ENCODE peak calls at places on chromosome 4, in ten cellular contexts. B is HCT116, C is gastrocnemius medialis, L is SK-N-SH, I is uterus, G is left ventricle myocardium inferior, F is psoas muscle, D is heart left ventricle, Y is HepG2, R is lung. X is an unnamed sample. For H3K27me3, the result is how much of the 10 kb centered on the place peaks cover.

GRCh38 chr4:76703676-76704075 is 194.3 kb downstream of the SOWAHB start:
- DNase-seq in F (no peak), R (no peak), L (no peak), G (no peak), D (no peak), Y (no peak), B (peak), C (no peak), I (no peak), X (no peak)

GRCh38 chr4:110550260-110550659 is 72.6 kb downstream of the PITX2 start:
- DNase-seq in Y (no peak), L (no peak), C (no peak), B (peak), I (no peak), D (no peak), F (no peak), G (no peak), R (no peak), X (no peak)

GRCh38 chr4:14943749-14944148 is 58.5 kb upstream of the CPEB2 start:
- DNase-seq in F (no peak), Y (no peak), G (no peak), D (no peak), I (no peak), R (no peak), C (no peak), B (no peak), L (no peak), X (no peak)

GRCh38 chr4:96035727-96036126 is 195.8 kb downstream of the PDHA2 start:
- DNase-seq in R (no peak), F (no peak), G (no peak), D (no peak), Y (no peak), C (no peak), I (no peak), B (peak), L (no peak), X (no peak)

GRCh38 chr4:138870739-138871633 is 144.6 kb upstream of the NOCT start:
- DNase-seq in C (peak), L (peak), R (peak), F (peak), I (peak), B (peak), D (peak), G (peak), Y (peak), X (peak)

GRCh38 chr4:144647095-144647959 is 1.4 kb downstream of the HHIP start:
- DNase-seq in G (no peak), B (no peak), C (no peak), Y (no peak), R (no peak), I (no peak), F (no peak), D (no peak), L (peak), X (no peak)

GRCh38 chr4:119151161-119151560 is 15.5 kb downstream of the MYOZ2 start:
- DNase-seq in G (no peak), C (no peak), L (no peak), D (peak), F (no peak), Y (no peak), B (no peak), R (no peak), I (no peak), X (no peak)

GRCh38 chr4:181650033-181650825 is 593.0 kb upstream of the TENM3 start:
- DNase-seq in R (no peak), Y (no peak), B (no peak), L (no peak), D (no peak), C (no peak), G (no peak), I (no peak), F (no peak), X (no peak)

GRCh38 chr4:99104153-99104552 is 15.6 kb upstream of the ADH5 start:
- DNase-seq in G (no peak), D (no peak), F (no peak), Y (no peak), C (no peak), I (no peak), B (no peak), L (no peak), R (no peak), X (no peak)

GRCh38 chr4:140426610-140427103 is 791 bp downstream of the CLGN start:
- DNase-seq in F (no peak), Y (peak), L (peak), D (peak), C (no peak), G (peak), R (no peak), I (no peak), B (no peak), X (no peak)

GRCh38 chr4:141416219-141416618 is 195.5 kb downstream of the ZNF330 start:
- DNase-seq in B (no peak), Y (no peak), G (no peak), C (no peak), F (no peak), I (no peak), R (no peak), L (no peak), D (no peak), X (no peak)

GRCh38 chr4:142236268-142236667 is 599.9 kb downstream of the IL15 start:
- DNase-seq in D (no peak), L (no peak), I (no peak), B (no peak), F (no peak), C (no peak), Y (no peak), G (no peak), R (no peak), X (no peak)

GRCh38 chr4:124483043-124483906 is 229.3 kb downstream of the ANKRD50 start:
- DNase-seq in L (peak), C (no peak), I (no peak), G (no peak), F (no peak), D (no peak), R (no peak), B (no peak), Y (no peak), X (no peak)

GRCh38 chr4:24551492-24552330 is 32.6 kb downstream of the DHX15 start:
- DNase-seq in C (no peak), B (peak), F (no peak), L (no peak), Y (no peak), G (no peak), D (no peak), R (no peak), I (no peak), X (no peak)

GRCh38 chr4:158282252-158282651 is 72.0 kb downstream of the TMEM144 start:
- DNase-seq in I (no peak), B (peak), G (no peak), D (no peak), F (no peak), R (no peak), C (no peak), Y (no peak), L (no peak), X (no peak)

GRCh38 chr4:110275871-110276270 is 77.5 kb upstream of the ELOVL6 start:
- DNase-seq in C (no peak), Y (no peak), R (no peak), I (no peak), D (no peak), F (no peak), G (no peak), L (no peak), B (no peak), X (no peak)

GRCh38 chr4:29277381-29277780 is 1442.8 kb upstream of the PCDH7 start:
- DNase-seq in L (no peak), D (no peak), F (no peak), B (peak), G (no peak), I (no peak), Y (no peak), R (no peak), C (no peak), X (no peak)

GRCh38 chr4:37463457-37463856 is 218.9 kb downstream of the NWD2 start:
- DNase-seq in G (no peak), F (no peak), I (no peak), B (no peak), Y (no peak), C (no peak), D (no peak), R (no peak), L (no peak), X (no peak)

GRCh38 chr4:111941957-111942356 is 203.3 kb upstream of the FAM241A start:
- DNase-seq in Y (no peak), D (no peak), R (no peak), I (no peak), B (no peak), F (no peak), C (no peak), G (no peak), L (no peak), X (no peak)

GRCh38 chr4:150211016-150211415 is 132.8 kb downstream of the DCLK2 start:
- DNase-seq in F (no peak), C (no peak), I (no peak), Y (no peak), B (no peak), L (no peak), R (no peak), G (no peak), D (no peak), X (no peak)

GRCh38 chr4:162154862-162155540 is 8.8 kb downstream of the FSTL5 start:
- DNase-seq in F (no peak), D (no peak), R (no peak), B (no peak), G (no peak), Y (no peak), C (no peak), L (no peak), I (no peak), X (no peak)

GRCh38 chr4:140088317-140088967 is 65.5 kb downstream of the MAML3 start:
- DNase-seq in F (no peak), D (no peak), C (no peak), Y (no peak), G (no peak), R (no peak), I (no peak), L (no peak), B (no peak), X (no peak)

GRCh38 chr4:14916554-14917304 is 85.6 kb upstream of the CPEB2 start:
- DNase-seq in F (no peak), I (no peak), R (no peak), G (no peak), C (no peak), B (peak), Y (peak), L (no peak), D (peak), X (no peak)

GRCh38 chr4:183257808-183258207 is 62.3 kb downstream of the CLDN22 start:
- DNase-seq in R (no peak), I (no peak), D (no peak), L (no peak), G (no peak), B (no peak), Y (no peak), F (no peak), C (no peak), X (no peak)

GRCh38 chr4:2172161-2172560 is 69.8 kb downstream of the HAUS3 start:
- DNase-seq in Y (no peak), G (no peak), C (no peak), D (no peak), I (no peak), R (no peak), F (no peak), B (no peak), L (no peak), X (no peak)

GRCh38 chr4:98864560-98864959 is 64.4 kb downstream of the EIF4E start:
- DNase-seq in I (no peak), L (no peak), G (no peak), F (no peak), B (peak), D (no peak), R (no peak), C (no peak), Y (no peak), X (no peak)

GRCh38 chr4:23889814-23890269 is at the start of gene PPARGC1A:
- DNase-seq in R (peak), I (peak), L (peak), C (peak), F (peak), B (no peak), D (peak), G (peak), Y (peak), X (no peak)

GRCh38 chr4:185779520-185779919 is 32.5 kb downstream of the SORBS2 start:
- DNase-seq in Y (peak), I (no peak), B (no peak), L (no peak), R (no peak), D (no peak), F (no peak), C (no peak), G (no peak), X (no peak)

GRCh38 chr4:122911588-122911987 is 10.8 kb downstream of the NUDT6 start:
- DNase-seq in Y (no peak), L (no peak), G (no peak), I (no peak), D (no peak), B (no peak), C (no peak), R (no peak), F (no peak), X (no peak)

GRCh38 chr4:41541697-41542096 is 3.7 kb downstream of the LIMCH1 start:
- DNase-seq in F (peak), C (no peak), B (no peak), D (no peak), G (no peak), Y (no peak), R (no peak), I (no peak), L (no peak), X (no peak)

GRCh38 chr4:140937866-140938265 is 181.7 kb upstream of the TBC1D9 start:
- DNase-seq in G (no peak), Y (no peak), L (peak), I (no peak), C (no peak), B (no peak), F (no peak), R (no peak), D (no peak), X (no peak)

GRCh38 chr4:53019485-53020382 is 157.6 kb downstream of the RASL11B start:
- DNase-seq in F (no peak), L (no peak), Y (peak), D (no peak), C (no peak), G (no peak), R (no peak), I (no peak), B (no peak), X (no peak)

GRCh38 chr4:6527259-6527658 is 47.7 kb upstream of the MAN2B2 start:
- DNase-seq in D (no peak), F (no peak), Y (no peak), I (no peak), C (no peak), L (no peak), B (no peak), G (no peak), R (no peak), X (no peak)

GRCh38 chr4:1291091-1291490 is 1.4 kb downstream of the MAEA start:
- DNase-seq in B (no peak), D (no peak), L (no peak), G (no peak), I (no peak), C (no peak), F (no peak), R (no peak), Y (no peak), X (no peak)

GRCh38 chr4:176002007-176002623 is 63.5 kb upstream of the WDR17 start:
- DNase-seq in L (peak), C (no peak), F (peak), B (peak), R (peak), G (no peak), Y (no peak), I (no peak), D (peak), X (no peak)
- H3K4me3 ChIP-seq in L (peak), C (peak), F (peak), B (peak), R (peak), G (peak), Y (no peak), I (peak), D (peak), X (no peak)

GRCh38 chr4:108531461-108531860 is 88.9 kb upstream of the RPL34 start:
- DNase-seq in L (no peak), R (no peak), B (no peak), G (no peak), C (no peak), F (no peak), D (no peak), Y (no peak), I (no peak), X (no peak)
- H3K27me3 ChIP-seq in L (under half), R (under half), B (under half), G (under half), C (under half), F (under half), D (under half), Y (under half), I (under half), X (under half)

DNA sequence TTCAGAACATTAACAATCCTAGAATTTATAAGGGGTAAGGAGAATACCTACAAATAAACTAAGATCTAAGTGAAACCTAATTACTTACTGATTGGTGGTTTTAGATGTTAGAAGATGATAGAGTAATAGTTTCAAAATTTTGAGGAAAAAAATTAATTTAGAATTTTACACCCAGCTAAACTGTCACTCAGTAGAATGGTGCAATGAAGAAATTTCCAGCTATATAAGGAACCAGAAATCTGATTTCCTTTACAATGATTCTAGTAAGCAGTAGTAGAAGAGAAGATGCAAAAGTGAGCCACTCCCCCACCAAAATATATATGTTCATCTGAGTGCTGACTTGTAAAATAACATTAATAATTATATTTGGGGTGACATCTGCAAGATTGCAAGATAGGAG is 55.3 kb upstream of the EPGN start:
- DNase-seq in D (no peak), Y (no peak), L (no peak), C (no peak), I (no peak), F (no peak), G (no peak), R (no peak), B (no peak), X (no peak)
- TF ChIP-seq CTCF in D (no peak), Y (no peak), L (no peak), C (no peak), I (no peak), F (no peak), G (no peak), R (no peak), B (no peak), X (no peak)

GRCh38 chr4:8201341-8201781 is 2.3 kb downstream of the SH3TC1 start:
- DNase-seq in R (no peak), L (no peak), B (no peak), F (no peak), D (no peak), C (no peak), I (no peak), G (peak), Y (no peak), X (no peak)
- H3K4me3 ChIP-seq in R (no peak), L (no peak), B (no peak), F (peak), D (peak), C (no peak), I (no peak), G (peak), Y (peak), X (peak)

GRCh38 chr4:4390521-4391240 is 3.8 kb downstream of the NSG1 start:
- DNase-seq in G (no peak), Y (no peak), C (no peak), L (no peak), I (no peak), B (no peak), D (no peak), R (no peak), F (no peak), X (no peak)
- H3K27me3 ChIP-seq in G (half or more), Y (under half), C (half or more), L (under half), I (under half), B (under half), D (under half), R (under half), F (half or more), X (under half)

GRCh38 chr4:82900335-82901128 is at the start of gene THAP9:
- DNase-seq in B (peak), R (peak), C (peak), Y (peak), I (peak), D (peak), G (peak), F (peak), L (peak), X (peak)
- TF ChIP-seq CTCF in B (no peak), R (no peak), C (no peak), Y (peak), I (peak), D (no peak), G (no peak), F (no peak), L (no peak), X (no peak)

GRCh38 chr4:152572417-152573086 is 36.7 kb upstream of the FBXW7 start:
- DNase-seq in B (no peak), Y (no peak), R (no peak), D (no peak), G (no peak), F (no peak), I (no peak), C (no peak), L (no peak), X (no peak)
- H3K4me3 ChIP-seq in B (no peak), Y (no peak), R (no peak), D (no peak), G (no peak), F (no peak), I (no peak), C (no peak), L (no peak), X (no peak)

DNA sequence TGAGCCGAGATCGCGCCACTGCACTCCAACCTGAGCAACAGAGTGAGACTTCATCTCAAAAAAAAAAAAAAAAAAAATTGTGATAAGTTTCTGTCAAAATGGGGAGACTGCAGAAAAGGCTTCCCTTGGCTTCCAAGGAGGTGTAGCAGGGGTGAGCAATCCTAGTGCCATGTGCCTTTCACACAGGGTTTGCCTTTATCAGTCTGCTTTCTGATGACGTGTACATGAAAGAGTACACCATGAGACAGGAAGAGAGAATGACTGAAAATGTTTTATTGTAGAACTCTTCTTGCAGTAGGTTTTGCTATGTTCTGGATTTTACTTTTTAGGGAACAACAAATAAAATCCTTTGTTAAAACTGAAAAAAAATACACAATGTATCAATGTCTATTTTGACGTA is 23.4 kb upstream of the ZFP42 start:
- DNase-seq in D (no peak), G (no peak), R (no peak), I (no peak), Y (no peak), B (no peak), L (no peak), F (no peak), C (no peak), X (no peak)
- H3K27me3 ChIP-seq in D (under half), G (under half), R (under half), I (under half), Y (under half), B (under half), L (under half), F (under half), C (under half), X (under half)